ENCODE peak calls at places on chromosomes 13 and 19, in eight cellular contexts. C is AG04449; Y is AG04450; B is NCI-H446; L is chondrocyte; A is COR-L47; F is uterus; N is stimulated activated CD4-positive, alpha-beta T cell treated with anti-CD3 and anti-CD28 coated beads, Interleukin-4, amount 100 ng/mL, for 1 hour. R is an unnamed sample.

GRCh38 chr13:52411629-52412028 is 5.7 kb upstream of the THSD1 start:
- DNase-seq in C (peak; percentile 45), Y (peak; percentile 21), B (no peak), L (no peak), A (no peak), F (no peak), N (no peak), R (no peak)

GRCh38 chr13:45316210-45316799 is 24.7 kb downstream of the TPT1 start:
- DNase-seq in C (no peak), Y (no peak), B (no peak), L (no peak), A (no peak), F (no peak), N (no peak), R (no peak)

GRCh38 chr13:50535050-50535449 is 308.4 kb downstream of the DLEU7 start:
- DNase-seq in C (no peak), Y (no peak), B (no peak), L (no peak), A (no peak), F (no peak), N (no peak), R (no peak)

GRCh38 chr19:48819366-48819816 is 8.6 kb upstream of the BCAT2 start:
- DNase-seq in C (no peak), Y (peak; percentile 59), B (peak; percentile 85), L (no peak), A (no peak), F (peak; percentile 88), N (no peak), R (peak; percentile 80)

GRCh38 chr19:31960474-31960873 is 384.9 kb upstream of the ZNF507 start:
- DNase-seq in C (no peak), Y (no peak), B (no peak), L (no peak), A (no peak), F (no peak), N (no peak), R (no peak)

GRCh38 chr13:43405457-43405856 is 381.3 kb downstream of the ENOX1 start:
- DNase-seq in C (peak; percentile 34), Y (peak; percentile 8), B (no peak), L (no peak), A (no peak), F (no peak), N (no peak), R (no peak)

GRCh38 chr13:56773148-56773547 is 367.6 kb upstream of the PRR20A start:
- DNase-seq in C (no peak), Y (no peak), B (peak; percentile 2), L (no peak), A (no peak), F (no peak), N (no peak), R (no peak)

GRCh38 chr13:24660023-24660806 is 20.0 kb upstream of the ATP12A start:
- DNase-seq in C (no peak), Y (no peak), B (no peak), L (no peak), A (no peak), F (no peak), N (no peak), R (no peak)

GRCh38 chr13:93758575-93758974 is 532.0 kb downstream of the GPC6 start:
- DNase-seq in C (no peak), Y (no peak), B (no peak), L (no peak), A (no peak), F (no peak), N (no peak), R (no peak)

GRCh38 chr13:113845723-113846638 is 17.9 kb downstream of the GAS6 start:
- DNase-seq in C (no peak), Y (no peak), B (no peak), L (peak; percentile 69), A (no peak), F (peak; percentile 8), N (no peak), R (no peak)

GRCh38 chr19:2394054-2394668 is 33.2 kb downstream of the TIMM13 start:
- DNase-seq in C (no peak), Y (no peak), B (no peak), L (no peak), A (no peak), F (no peak), N (no peak), R (no peak)

GRCh38 chr19:662962-663681 is at the start of gene RNF126:
- DNase-seq in C (no peak), Y (peak; percentile 66), B (peak; percentile 97), L (no peak), A (peak; percentile 86), F (peak; percentile 94), N (peak; percentile 94), R (peak; percentile 94)

GRCh38 chr13:67230774-67231480 is 791 bp upstream of the PCDH9 start:
- DNase-seq in C (peak; percentile 2), Y (peak; percentile 23), B (peak; percentile 17), L (peak; percentile 84), A (peak; percentile 63), F (peak; percentile 60), N (peak; percentile 26), R (peak; percentile 59)

R was measured in heart left ventricle.